ENCODE peak calls at places on chromosomes 13 and 19, in five cellular contexts. One of them, this sample, is unnamed.

GRCh38 chr13:58051807-58052375 is 420.3 kb downstream of the PCDH17 start:
- DNase-seq in uterus: no peak
- DNase-seq in brain microvascular endothelial cell: no peak
- DNase-seq in lower lobe of right lung: no peak
- DNase-seq in neural progenitor cell: no peak
- DNase-seq in this sample: no peak

GRCh38 chr19:13014101-13014920 is 19.0 kb downstream of the NFIX start:
- DNase-seq in uterus: peak; percentile 60
- DNase-seq in brain microvascular endothelial cell: no peak
- DNase-seq in lower lobe of right lung: no peak
- DNase-seq in neural progenitor cell: peak; percentile 82
- DNase-seq in this sample: no peak

GRCh38 chr13:27482996-27483395 is 32.6 kb upstream of the MTIF3 start:
- DNase-seq in uterus: no peak
- DNase-seq in brain microvascular endothelial cell: no peak
- DNase-seq in lower lobe of right lung: no peak
- DNase-seq in neural progenitor cell: no peak
- DNase-seq in this sample: no peak

GRCh38 chr13:29383476-29383875 is 212.0 kb downstream of the SLC7A1 start:
- DNase-seq in uterus: no peak
- DNase-seq in brain microvascular endothelial cell: no peak
- DNase-seq in lower lobe of right lung: no peak
- DNase-seq in neural progenitor cell: no peak
- DNase-seq in this sample: no peak

GRCh38 chr13:29901714-29902631 is 51.6 kb upstream of the UBL3 start:
- DNase-seq in uterus: peak; percentile 32
- DNase-seq in brain microvascular endothelial cell: peak; percentile 97
- DNase-seq in lower lobe of right lung: no peak
- DNase-seq in neural progenitor cell: no peak
- DNase-seq in this sample: peak; percentile 83

GRCh38 chr19:9306443-9306842 is 3.2 kb downstream of the ZNF699 start:
- DNase-seq in uterus: no peak
- DNase-seq in brain microvascular endothelial cell: peak; percentile 72
- DNase-seq in lower lobe of right lung: no peak
- DNase-seq in neural progenitor cell: no peak
- DNase-seq in this sample: peak; percentile 77

GRCh38 chr19:45168767-45169351 is 8.1 kb upstream of the NKPD1 start:
- DNase-seq in uterus: no peak
- DNase-seq in brain microvascular endothelial cell: no peak
- DNase-seq in lower lobe of right lung: no peak
- DNase-seq in neural progenitor cell: no peak
- DNase-seq in this sample: no peak

GRCh38 chr19:535017-535835 is 3.7 kb downstream of the CDC34 start:
- DNase-seq in uterus: no peak
- DNase-seq in brain microvascular endothelial cell: no peak
- DNase-seq in lower lobe of right lung: no peak
- DNase-seq in neural progenitor cell: no peak
- DNase-seq in this sample: no peak

GRCh38 chr19:33390908-33391630 is 17.6 kb downstream of the CEBPG start:
- DNase-seq in uterus: no peak
- DNase-seq in brain microvascular endothelial cell: no peak
- DNase-seq in lower lobe of right lung: no peak
- DNase-seq in neural progenitor cell: no peak
- DNase-seq in this sample: no peak

GRCh38 chr19:51686171-51686570 is 7.0 kb upstream of the SPACA6 start:
- DNase-seq in uterus: no peak
- DNase-seq in brain microvascular endothelial cell: peak; percentile 20
- DNase-seq in lower lobe of right lung: no peak
- DNase-seq in neural progenitor cell: no peak
- DNase-seq in this sample: no peak

GRCh38 chr19:15025237-15025636 is 24.0 kb upstream of the CASP14 start:
- DNase-seq in uterus: no peak
- DNase-seq in brain microvascular endothelial cell: no peak
- DNase-seq in lower lobe of right lung: no peak
- DNase-seq in neural progenitor cell: no peak
- DNase-seq in this sample: no peak

GRCh38 chr13:50679321-50679720 is 164.2 kb downstream of the DLEU7 start:
- DNase-seq in uterus: no peak
- DNase-seq in brain microvascular endothelial cell: peak; percentile 14
- DNase-seq in lower lobe of right lung: no peak
- DNase-seq in neural progenitor cell: no peak
- DNase-seq in this sample: peak; percentile 23

GRCh38 chr13:51921790-51922740 is 60.3 kb downstream of the CCDC70 start:
- DNase-seq in uterus: no peak
- DNase-seq in brain microvascular endothelial cell: no peak
- DNase-seq in lower lobe of right lung: no peak
- DNase-seq in neural progenitor cell: no peak
- DNase-seq in this sample: no peak

GRCh38 chr13:33767140-33767539 is 50.8 kb upstream of the RFC3 start:
- DNase-seq in uterus: no peak
- DNase-seq in brain microvascular endothelial cell: no peak
- DNase-seq in lower lobe of right lung: no peak
- DNase-seq in neural progenitor cell: no peak
- DNase-seq in this sample: no peak

GRCh38 chr19:47430041-47430802 is 10.9 kb upstream of the MEIS3 start:
- DNase-seq in uterus: no peak
- DNase-seq in brain microvascular endothelial cell: no peak
- DNase-seq in lower lobe of right lung: peak; percentile 71
- DNase-seq in neural progenitor cell: peak; percentile 80
- DNase-seq in this sample: no peak

DNA sequence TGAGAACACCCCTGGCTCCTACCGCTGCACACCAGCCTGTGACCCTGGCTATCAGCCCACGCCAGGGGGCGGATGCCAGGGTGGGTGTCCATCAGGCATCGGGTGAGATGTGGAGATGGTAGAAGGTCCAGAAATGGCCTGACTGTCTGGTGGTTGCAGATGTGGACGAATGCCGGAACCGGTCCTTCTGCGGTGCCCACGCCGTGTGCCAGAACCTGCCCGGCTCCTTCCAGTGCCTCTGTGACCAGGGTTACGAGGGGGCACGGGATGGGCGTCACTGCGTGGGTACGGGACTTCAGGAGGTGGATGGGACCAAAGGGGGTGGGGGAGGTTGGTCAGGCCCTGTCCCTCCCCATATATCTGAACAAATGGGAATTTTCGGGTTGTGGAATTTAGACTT is 15.8 kb downstream of the LTBP4 start:
- DNase-seq in uterus: no peak
- DNase-seq in brain microvascular endothelial cell: no peak
- DNase-seq in lower lobe of right lung: no peak
- DNase-seq in neural progenitor cell: no peak
- DNase-seq in this sample: no peak
- H3K36me3 ChIP-seq in uterus: no peaks in the 10 kb centered on the region
- H3K36me3 ChIP-seq in brain microvascular endothelial cell: peaks cover 16% of the 10 kb centered on the region
- H3K36me3 ChIP-seq in lower lobe of right lung: peaks cover 35% of the 10 kb centered on the region
- H3K36me3 ChIP-seq in neural progenitor cell: peaks cover 5% of the 10 kb centered on the region
- H3K36me3 ChIP-seq in this sample: peaks cover 7% of the 10 kb centered on the region

GRCh38 chr19:4429266-4430200 is 27.1 kb downstream of the CHAF1A start:
- DNase-seq in uterus: no peak
- DNase-seq in brain microvascular endothelial cell: peak; percentile 2
- DNase-seq in lower lobe of right lung: no peak
- DNase-seq in neural progenitor cell: no peak
- DNase-seq in this sample: no peak
- H3K36me3 ChIP-seq in uterus: no peaks in the 10 kb centered on the region
- H3K36me3 ChIP-seq in brain microvascular endothelial cell: peaks cover 7% of the 10 kb centered on the region
- H3K36me3 ChIP-seq in lower lobe of right lung: peaks cover 37% of the 10 kb centered on the region
- H3K36me3 ChIP-seq in neural progenitor cell: no peaks in the 10 kb centered on the region
- H3K36me3 ChIP-seq in this sample: peaks cover 13% of the 10 kb centered on the region

GRCh38 chr19:1953441-1954094 is 12.6 kb downstream of the CSNK1G2 start:
- DNase-seq in uterus: no peak
- DNase-seq in brain microvascular endothelial cell: no peak
- DNase-seq in lower lobe of right lung: no peak
- DNase-seq in neural progenitor cell: no peak
- DNase-seq in this sample: no peak
- H3K36me3 ChIP-seq in uterus: no peaks in the 10 kb centered on the region
- H3K36me3 ChIP-seq in brain microvascular endothelial cell: peaks cover 7% of the 10 kb centered on the region
- H3K36me3 ChIP-seq in lower lobe of right lung: peaks cover 11% of the 10 kb centered on the region
- H3K36me3 ChIP-seq in neural progenitor cell: no peaks in the 10 kb centered on the region
- H3K36me3 ChIP-seq in this sample: peaks cover 10% of the 10 kb centered on the region

GRCh38 chr13:48475230-48475629 is 57.6 kb downstream of the RCBTB2 start:
- DNase-seq in uterus: no peak
- DNase-seq in brain microvascular endothelial cell: no peak
- DNase-seq in lower lobe of right lung: no peak
- DNase-seq in neural progenitor cell: no peak
- DNase-seq in this sample: no peak
- H3K36me3 ChIP-seq in uterus: no peaks in the 10 kb centered on the region
- H3K36me3 ChIP-seq in brain microvascular endothelial cell: no peaks in the 10 kb centered on the region
- H3K36me3 ChIP-seq in lower lobe of right lung: peaks cover 20% of the 10 kb centered on the region
- H3K36me3 ChIP-seq in neural progenitor cell: no peaks in the 10 kb centered on the region
- H3K36me3 ChIP-seq in this sample: no peaks in the 10 kb centered on the region